ENCODE peak calls at places on chromosome 11, in five cellular contexts. C is OCI-LY7, T is stomach, L is upper lobe of right lung, Y is psoas muscle. Q is an unnamed sample.
A peak's percentile ranks its signal among the peaks of the same experiment; 100 is the strongest.

GRCh38 chr11:587978-588380 is 11.7 kb downstream of the PHRF1 start:
- DNase-seq in C (no peak), T (no peak), L (peak; percentile 82), Y (no peak), Q (no peak)

GRCh38 chr11:74022541-74022940 is 13.7 kb upstream of the UCP3 start:
- DNase-seq in C (no peak), T (no peak), L (no peak), Y (no peak), Q (no peak)

GRCh38 chr11:58742981-58743880 is 11.5 kb upstream of the GLYAT start:
- DNase-seq in C (peak; percentile 4), T (no peak), L (no peak), Y (no peak), Q (no peak)

GRCh38 chr11:13168281-13168680 is 109.3 kb upstream of the BMAL1 start:
- DNase-seq in C (no peak), T (peak; percentile 57), L (no peak), Y (no peak), Q (no peak)

GRCh38 chr11:73029408-73029807 is 112.7 kb downstream of the FCHSD2 start:
- DNase-seq in C (no peak), T (no peak), L (no peak), Y (no peak), Q (no peak)

GRCh38 chr11:8040921-8041285 is 40.1 kb upstream of the TUB start:
- DNase-seq in C (no peak), T (no peak), L (no peak), Y (no peak), Q (no peak)

GRCh38 chr11:128303383-128303782 is 284.0 kb downstream of the ETS1 start:
- DNase-seq in C (no peak), T (no peak), L (no peak), Y (no peak), Q (no peak)

GRCh38 chr11:120828847-120829246 is 195.1 kb upstream of the TBCEL start:
- DNase-seq in C (no peak), T (no peak), L (no peak), Y (no peak), Q (no peak)

GRCh38 chr11:70128435-70128906 is 50.4 kb downstream of the ANO1 start:
- DNase-seq in C (no peak), T (peak; percentile 74), L (no peak), Y (no peak), Q (no peak)

GRCh38 chr11:67118801-67119576 is at the start of gene KDM2A:
- DNase-seq in C (peak; percentile 99), T (peak; percentile 99), L (peak; percentile 100), Y (peak; percentile 100), Q (peak; percentile 96)
- TF ChIP-seq CTCF in C (no peak), T (no peak), L (peak; percentile 29), Y (peak; percentile 16), Q (peak; percentile 10)

GRCh38 chr11:6617315-6617781 is 1.9 kb downstream of the TPP1 start:
- DNase-seq in C (no peak), T (no peak), L (no peak), Y (no peak), Q (no peak)
- H3K4me3 ChIP-seq in C (no peak overlapping the region), T (no peak overlapping the region), L (peak overlapping the region; percentile 78), Y (peak overlapping the region; percentile 80), Q (no peak overlapping the region)

DNA sequence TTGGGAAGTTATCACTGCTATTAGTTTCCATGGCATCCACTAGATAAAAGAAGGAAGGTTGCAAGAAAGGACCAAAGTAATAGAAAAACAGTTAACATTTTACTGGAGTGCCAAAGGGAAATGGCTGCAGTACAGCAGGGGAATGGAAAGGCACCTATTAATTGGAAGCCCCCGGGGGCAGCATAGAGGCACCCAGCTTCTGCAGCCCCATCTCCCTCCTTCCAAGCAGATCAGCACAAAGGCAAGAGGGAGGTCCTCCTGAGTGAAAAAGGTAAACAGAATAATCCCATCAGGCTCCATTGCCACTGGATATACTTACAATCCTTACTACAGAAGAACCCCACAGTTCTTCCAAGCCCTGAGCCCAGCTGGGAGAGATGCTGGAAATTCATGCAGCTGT is 887.1 kb downstream of the DLG2 start:
- DNase-seq in C (no peak), T (no peak), L (no peak), Y (no peak), Q (no peak)
- TF ChIP-seq CTCF in C (no peak), T (no peak), L (no peak), Y (no peak), Q (no peak)

GRCh38 chr11:122101625-122102291 is 14.3 kb downstream of the BLID start:
- DNase-seq in C (no peak), T (no peak), L (no peak), Y (peak; percentile 67), Q (no peak)
- H3K4me3 ChIP-seq in C (no peak overlapping the region), T (peak overlapping the region; percentile 46), L (peak overlapping the region; percentile 47), Y (peak overlapping the region; percentile 76), Q (no peak overlapping the region)

DNA sequence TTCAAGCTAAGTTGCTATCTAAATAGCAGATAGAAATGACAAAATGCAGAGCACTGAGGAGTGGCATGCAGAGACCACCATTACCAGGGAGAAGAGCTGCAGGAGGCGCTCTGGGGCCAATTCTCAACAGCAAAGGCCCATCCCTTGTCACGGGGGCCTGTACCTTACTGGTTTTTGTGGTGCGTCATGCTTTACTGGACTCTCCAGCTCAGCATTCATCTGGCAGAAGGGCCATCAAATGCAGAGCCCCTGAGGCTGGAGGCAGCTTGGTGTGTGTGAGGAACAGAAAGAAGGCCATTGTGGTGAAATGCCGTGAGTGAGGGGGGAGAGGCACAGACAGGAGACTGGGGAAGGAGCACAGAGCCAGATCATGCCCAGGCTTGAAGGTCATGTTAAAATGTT is 56.5 kb upstream of the NAV2 start:
- DNase-seq in C (no peak), T (no peak), L (no peak), Y (no peak), Q (no peak)
- TF ChIP-seq CTCF in C (no peak), T (no peak), L (no peak), Y (no peak), Q (no peak)